ENCODE peak calls at places on chromosomes 16 and 17, in nine cellular contexts. M is midbrain; U is AG10803; C is non-pigmented ciliary epithelial cell; G is hypothalamus; R is HEK293T; E is stimulated activated CD4-positive, alpha-beta T cell treated with anti-CD3 and anti-CD28 coated beads, Interleukin-2, amount 100 ng/mL, for 24 hours; A is activated CD4-positive, alpha-beta T cell treated with anti-CD3 and anti-CD28 coated beads for 24 hours; Q is left ventricle myocardium inferior. T is an unnamed sample.

GRCh38 chr17:58318065-58318481 is 10.5 kb downstream of the TSPOAP1 start:
- DNase-seq in M (no peak), U (no peak), C (no peak), G (no peak), R (no peak), E (peak; percentile 16), A (no peak), Q (no peak), T (no peak)

GRCh38 chr16:76500006-76500405 is 222.8 kb downstream of the CNTNAP4 start:
- DNase-seq in M (no peak), U (no peak), C (no peak), G (no peak), R (no peak), E (no peak), A (no peak), Q (no peak), T (no peak)

GRCh38 chr17:60514053-60514452 is 12.0 kb downstream of the APPBP2 start:
- DNase-seq in M (no peak), U (no peak), C (no peak), G (no peak), R (no peak), E (no peak), A (no peak), Q (no peak), T (no peak)

GRCh38 chr17:32609085-32609484 is 122.3 kb downstream of the CDK5R1 start:
- DNase-seq in M (no peak), U (peak; percentile 27), C (no peak), G (no peak), R (no peak), E (peak; percentile 72), A (peak; percentile 53), Q (peak; percentile 56), T (peak; percentile 19)

GRCh38 chr17:79038545-79039135 is 14.7 kb downstream of the C1QTNF1 start:
- DNase-seq in M (no peak), U (peak; percentile 99), C (peak; percentile 64), G (no peak), R (no peak), E (no peak), A (no peak), Q (no peak), T (no peak)

GRCh38 chr17:36921131-36921851 is 16.0 kb upstream of the LHX1 start:
- DNase-seq in M (no peak), U (no peak), C (no peak), G (no peak), R (no peak), E (peak; percentile 71), A (peak; percentile 61), Q (no peak), T (no peak)

GRCh38 chr17:76199466-76199865 is 40.8 kb downstream of the RNF157 start:
- DNase-seq in M (no peak), U (no peak), C (no peak), G (no peak), R (no peak), E (peak; percentile 64), A (peak; percentile 37), Q (no peak), T (no peak)

GRCh38 chr16:68406458-68407041 is 41.8 kb downstream of the SMPD3 start:
- DNase-seq in M (no peak), U (peak; percentile 60), C (peak; percentile 22), G (no peak), R (peak; percentile 26), E (no peak), A (no peak), Q (no peak), T (no peak)

GRCh38 chr17:78806451-78806850 is 24.4 kb upstream of the CYTH1 start:
- DNase-seq in M (no peak), U (no peak), C (no peak), G (no peak), R (no peak), E (no peak), A (no peak), Q (no peak), T (no peak)

GRCh38 chr17:41404024-41404651 is 6.7 kb upstream of the KRT31 start:
- DNase-seq in M (no peak), U (peak; percentile 93), C (peak; percentile 93), G (no peak), R (no peak), E (peak; percentile 56), A (no peak), Q (no peak), T (no peak)

GRCh38 chr16:8776193-8776592 is 21.2 kb downstream of the TMEM186 start:
- DNase-seq in M (no peak), U (no peak), C (no peak), G (no peak), R (no peak), E (no peak), A (no peak), Q (no peak), T (no peak)

GRCh38 chr17:77235370-77236080 is 94.8 kb downstream of the SEC14L1 start:
- DNase-seq in M (no peak), U (peak; percentile 96), C (peak; percentile 11), G (no peak), R (no peak), E (peak; percentile 29), A (no peak), Q (peak; percentile 45), T (no peak)

GRCh38 chr16:81445143-81445922 is 725 bp downstream of the CMIP start:
- DNase-seq in M (peak; percentile 14), U (peak; percentile 21), C (no peak), G (no peak), R (peak; percentile 44), E (peak; percentile 43), A (no peak), Q (no peak), T (peak; percentile 67)

GRCh38 chr16:60091076-60091475 is 1357.0 kb upstream of the GOT2 start:
- DNase-seq in M (no peak), U (no peak), C (no peak), G (no peak), R (no peak), E (no peak), A (no peak), Q (no peak), T (no peak)

GRCh38 chr17:20092973-20093626 is 83.9 kb downstream of the SPECC1 start:
- DNase-seq in M (no peak), U (no peak), C (no peak), G (no peak), R (no peak), E (no peak), A (no peak), Q (no peak), T (no peak)

GRCh38 chr16:2784536-2785100 is 2.7 kb downstream of the PRSS33 start:
- DNase-seq in M (no peak), U (no peak), C (no peak), G (no peak), R (no peak), E (no peak), A (no peak), Q (no peak), T (no peak)

GRCh38 chr17:32323784-32324590 is 18.0 kb downstream of the C17orf75 start:
- DNase-seq in M (peak; percentile 14), U (peak; percentile 26), C (no peak), G (no peak), R (no peak), E (peak; percentile 25), A (no peak), Q (no peak), T (no peak)

GRCh38 chr17:80605326-80606066 is 60.9 kb downstream of the RPTOR start:
- DNase-seq in M (no peak), U (no peak), C (no peak), G (no peak), R (no peak), E (peak; percentile 79), A (peak; percentile 57), Q (no peak), T (no peak)

GRCh38 chr17:77736207-77736600 is 222.3 kb upstream of the TNRC6C start:
- DNase-seq in M (no peak), U (no peak), C (no peak), G (no peak), R (no peak), E (peak; percentile 15), A (no peak), Q (peak; percentile 26), T (no peak)

GRCh38 chr16:70160388-70160787 is 13.2 kb upstream of the CLEC18C start:
- DNase-seq in M (no peak), U (no peak), C (no peak), G (no peak), R (no peak), E (no peak), A (no peak), Q (no peak), T (no peak)

GRCh38 chr17:81102869-81103268 is 62.4 kb upstream of the PVALEF start:
- DNase-seq in M (no peak), U (no peak), C (no peak), G (no peak), R (no peak), E (no peak), A (no peak), Q (no peak), T (no peak)

GRCh38 chr17:64920419-64921172 is 1.3 kb upstream of the LRRC37A3 start:
- DNase-seq in M (peak; percentile 26), U (no peak), C (no peak), G (no peak), R (no peak), E (no peak), A (no peak), Q (no peak), T (no peak)

GRCh38 chr17:2190014-2190413 is 113.6 kb downstream of the SMG6 start:
- DNase-seq in M (no peak), U (peak; percentile 68), C (no peak), G (no peak), R (no peak), E (no peak), A (no peak), Q (no peak), T (no peak)